ENCODE peak calls at places on chromosomes 4 and X, in eight cellular contexts. Q, R, B, X, L, Z, N and F are unnamed samples.

GRCh38 chr4:48991357-48991756 is 5.3 kb downstream of the CWH43 start:
- DNase-seq in Z (no peak), B (no peak), Q (no peak), R (no peak), X (no peak), N (no peak), L (no peak), F (no peak)

GRCh38 chrX:10173331-10173900 is 16.6 kb downstream of the CLCN4 start:
- DNase-seq in Z (peak; percentile 93), N (peak; percentile 94), B (peak; percentile 66), Q (peak; percentile 97), X (peak; percentile 97), R (peak; percentile 60), L (peak; percentile 50), F (no peak)

GRCh38 chrX:71367396-71367795 is 1.2 kb downstream of the TAF1 start:
- DNase-seq in R (no peak), Q (no peak), B (no peak), N (no peak), Z (no peak), L (no peak), X (peak; percentile 3), F (no peak)

GRCh38 chr4:96729641-96730040 is 889.7 kb downstream of the PDHA2 start:
- DNase-seq in Q (peak; percentile 4), Z (no peak), L (no peak), N (peak; percentile 54), X (peak; percentile 49), B (no peak), R (no peak), F (no peak)

GRCh38 chrX:132810964-132811712 is 147.3 kb downstream of the HS6ST2 start:
- DNase-seq in R (no peak), Z (no peak), Q (peak; percentile 27), N (no peak), X (no peak), L (no peak), B (no peak), F (no peak)

GRCh38 chr4:92305878-92306520 is 2.2 kb downstream of the GRID2 start:
- DNase-seq in L (no peak), Q (no peak), Z (no peak), B (peak; percentile 49), X (peak; percentile 2), R (peak; percentile 37), N (no peak), F (peak; percentile 12)

GRCh38 chr4:2862528-2862927 is 18.9 kb downstream of the ADD1 start:
- DNase-seq in N (peak; percentile 39), B (no peak), Q (peak; percentile 22), L (no peak), Z (peak; percentile 67), X (no peak), R (no peak), F (no peak)

GRCh38 chr4:95547708-95548471 is 883 bp downstream of the UNC5C start:
- DNase-seq in N (peak; percentile 37), B (peak; percentile 42), Z (no peak), L (no peak), Q (peak; percentile 18), X (peak; percentile 34), R (peak; percentile 58), F (peak; percentile 41)

GRCh38 chr4:181569553-181569952 is 673.6 kb upstream of the TENM3 start:
- DNase-seq in X (peak; percentile 75), Z (peak; percentile 73), R (peak; percentile 49), L (peak; percentile 72), Q (peak; percentile 67), N (peak; percentile 45), B (no peak), F (no peak)

GRCh38 chr4:137668885-137669284 is 136.6 kb upstream of the PCDH18 start:
- DNase-seq in B (no peak), X (no peak), Q (no peak), N (no peak), L (no peak), Z (no peak), R (no peak), F (no peak)

GRCh38 chr4:72430050-72430449 is 139.0 kb downstream of the ADAMTS3 start:
- DNase-seq in Z (peak; percentile 34), B (no peak), Q (peak; percentile 51), L (peak; percentile 5), N (peak; percentile 33), R (no peak), X (peak; percentile 11), F (no peak)

GRCh38 chr4:151641167-151641566 is 119.6 kb downstream of the GATB start:
- DNase-seq in Q (peak; percentile 93), B (no peak), R (no peak), X (peak; percentile 49), N (peak; percentile 45), Z (peak; percentile 74), L (peak; percentile 18), F (no peak)

GRCh38 chrX:124211312-124211942 is 121.0 kb upstream of the TEX13D start:
- DNase-seq in X (peak; percentile 30), N (no peak), B (no peak), L (peak; percentile 19), R (peak; percentile 44), Z (peak; percentile 30), Q (peak; percentile 51), F (no peak)

GRCh38 chr4:75243570-75243969 is 270.6 kb downstream of the RCHY1 start:
- DNase-seq in R (no peak), X (no peak), N (no peak), Q (no peak), L (no peak), B (no peak), Z (no peak), F (no peak)

GRCh38 chrX:54786972-54787371 is 11.1 kb downstream of the ITIH6 start:
- DNase-seq in Q (peak; percentile 32), N (no peak), R (peak; percentile 5), B (peak; percentile 16), Z (no peak), X (no peak), L (no peak), F (no peak)

GRCh38 chr4:56060021-56060420 is 111.3 kb downstream of the CEP135 start:
- DNase-seq in B (no peak), R (no peak), L (no peak), Z (no peak), X (no peak), N (no peak), Q (no peak), F (no peak)

GRCh38 chr4:53098681-53099121 is 236.6 kb downstream of the RASL11B start:
- DNase-seq in N (peak; percentile 89), L (peak; percentile 63), R (no peak), X (peak; percentile 63), Q (peak; percentile 26), Z (peak; percentile 83), B (no peak), F (no peak)

GRCh38 chr4:76804060-76804459 is 93.9 kb downstream of the SOWAHB start:
- DNase-seq in R (no peak), N (peak; percentile 59), L (peak; percentile 21), Z (peak; percentile 55), X (peak; percentile 52), B (no peak), Q (no peak), F (no peak)

GRCh38 chr4:113537183-113537977 is 224.2 kb downstream of the CAMK2D start:
- DNase-seq in Q (no peak), Z (no peak), B (no peak), L (no peak), X (no peak), N (no peak), R (no peak), F (no peak)

DNA sequence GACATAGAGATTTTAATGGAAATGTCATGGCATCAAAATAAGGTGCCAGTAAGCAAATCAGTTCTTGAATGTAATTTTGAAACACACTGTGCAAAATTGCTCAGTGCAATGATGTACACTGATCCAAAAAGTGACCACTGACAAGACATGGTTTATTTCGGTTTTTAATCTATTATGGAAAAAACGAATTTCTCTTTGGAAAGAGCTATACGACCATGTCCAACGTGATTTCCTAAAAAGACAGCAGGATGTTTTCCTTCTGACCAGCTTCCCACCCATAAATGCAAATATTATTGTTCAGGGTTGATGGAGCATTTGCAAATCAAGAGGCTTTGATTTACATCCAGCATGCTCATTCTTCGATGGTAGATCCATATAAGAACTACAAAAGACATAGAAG is 17.1 kb upstream of the MAGEA1 start:
- DNase-seq in X (no peak), Q (no peak), N (no peak), L (no peak), R (no peak), Z (no peak), B (no peak), F (no peak)
- TF ChIP-seq CTCF in X (no peak), Q (no peak), N (no peak), L (no peak), R (no peak), Z (no peak), B (no peak), F (no peak)

GRCh38 chrX:49876750-49877149 is 2.5 kb upstream of the USP27X start:
- DNase-seq in X (peak; percentile 47), Q (peak; percentile 54), B (no peak), L (peak; percentile 22), Z (peak; percentile 35), N (no peak), R (peak; percentile 24), F (no peak)
- TF ChIP-seq CTCF in X (peak; percentile 50), Q (peak; percentile 39), B (peak; percentile 45), L (peak; percentile 20), Z (peak; percentile 52), N (peak; percentile 36), R (peak; percentile 35), F (peak; percentile 68)

GRCh38 chr4:30714408-30715031 is 5.6 kb upstream of the PCDH7 start:
- DNase-seq in B (peak; percentile 65), Z (peak; percentile 55), X (peak; percentile 78), R (peak; percentile 77), Q (peak; percentile 77), L (peak; percentile 74), N (peak; percentile 42), F (peak; percentile 53)
- TF ChIP-seq CTCF in B (peak; percentile 78), Z (peak; percentile 86), X (peak; percentile 96), R (peak; percentile 89), Q (peak; percentile 59), L (peak; percentile 73), N (peak; percentile 94), F (peak; percentile 82)

GRCh38 chr4:89998350-89999098 is 103.9 kb downstream of the MMRN1 start:
- DNase-seq in R (no peak), L (no peak), Q (no peak), Z (no peak), N (no peak), B (no peak), X (no peak), F (no peak)
- TF ChIP-seq CTCF in R (no peak), L (no peak), Q (no peak), Z (no peak), N (no peak), B (no peak), X (no peak), F (no peak)

DNA sequence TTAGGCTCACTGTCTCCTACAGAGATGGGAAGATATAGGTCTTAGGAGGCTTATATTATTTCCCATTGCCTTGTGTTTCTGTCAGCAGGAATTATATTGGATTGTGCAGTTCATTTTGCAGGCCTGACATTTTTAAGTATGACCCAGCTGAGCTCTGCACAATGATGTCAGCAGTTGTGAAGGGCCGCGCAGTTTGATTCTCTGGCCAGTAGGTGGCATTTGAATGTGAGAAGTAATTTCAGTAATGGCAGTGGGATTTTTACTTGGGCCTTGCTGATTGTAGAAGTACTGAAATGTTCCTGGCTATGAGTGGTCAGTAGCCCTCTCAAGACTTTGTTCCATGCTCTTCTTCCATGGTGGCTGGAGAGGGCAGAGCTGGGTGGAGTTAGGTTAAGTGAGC is 247.2 kb upstream of the MTMR8 start:
- DNase-seq in Z (no peak), N (no peak), R (no peak), L (no peak), Q (no peak), X (no peak), B (no peak), F (no peak)
- TF ChIP-seq CTCF in Z (peak; percentile 28), N (no peak), R (no peak), L (no peak), Q (no peak), X (no peak), B (no peak), F (peak; percentile 43)